ENCODE peak calls at places on chromosomes 5 and 9, in eight cellular contexts. W is CD4-positive, alpha-beta memory T cell; E is left ventricle myocardium inferior; I is pancreas; U is skeletal muscle cell; G is HCT116; P is MM.1S; R is CD8-positive, alpha-beta memory T cell. M is an unnamed sample.

GRCh38 chr5:69519285-69519684 is 26.7 kb downstream of the OCLN start:
- DNase-seq in W (no peak), E (no peak), I (no peak), U (no peak), G (no peak), P (no peak), R (no peak), M (no peak)

GRCh38 chr9:27117489-27118135 is 8.6 kb downstream of the TEK start:
- DNase-seq in W (no peak), E (peak), I (no peak), U (peak), G (no peak), P (no peak), R (no peak), M (peak)

GRCh38 chr5:32311404-32312193 is 1.1 kb downstream of the MTMR12 start:
- DNase-seq in W (no peak), E (no peak), I (no peak), U (no peak), G (no peak), P (no peak), R (no peak), M (no peak)

GRCh38 chr9:113962391-113962790 is 86.3 kb downstream of the ZNF618 start:
- DNase-seq in W (no peak), E (no peak), I (no peak), U (no peak), G (no peak), P (no peak), R (no peak), M (no peak)

GRCh38 chr5:133968057-133968993 is at the start of gene C5orf15:
- DNase-seq in W (peak), E (peak), I (peak), U (peak), G (peak), P (peak), R (peak), M (peak)

GRCh38 chr9:121807918-121808278 is 156.5 kb downstream of the DAB2IP start:
- DNase-seq in W (no peak), E (no peak), I (no peak), U (no peak), G (no peak), P (no peak), R (no peak), M (no peak)

GRCh38 chr5:139869042-139869790 is 73.6 kb downstream of the PSD2 start:
- DNase-seq in W (no peak), E (no peak), I (no peak), U (no peak), G (no peak), P (no peak), R (no peak), M (no peak)

GRCh38 chr5:90866333-90866732 is 307.7 kb downstream of the ADGRV1 start:
- DNase-seq in W (peak), E (no peak), I (no peak), U (no peak), G (peak), P (no peak), R (no peak), M (no peak)

GRCh38 chr5:91941590-91941989 is 558.5 kb upstream of the ARRDC3 start:
- DNase-seq in W (no peak), E (no peak), I (no peak), U (no peak), G (no peak), P (no peak), R (no peak), M (no peak)

GRCh38 chr5:140011297-140011802 is 31.7 kb downstream of the NRG2 start:
- DNase-seq in W (no peak), E (peak), I (peak), U (no peak), G (no peak), P (peak), R (no peak), M (no peak)

GRCh38 chr5:173301695-173302545 is 26.3 kb downstream of the STC2 start:
- DNase-seq in W (no peak), E (no peak), I (no peak), U (no peak), G (no peak), P (no peak), R (no peak), M (no peak)

GRCh38 chr9:124708633-124709032 is 62.5 kb downstream of the NR6A1 start:
- DNase-seq in W (no peak), E (no peak), I (no peak), U (no peak), G (no peak), P (no peak), R (no peak), M (no peak)

GRCh38 chr5:180647941-180648500 is 1.4 kb downstream of the FLT4 start:
- DNase-seq in W (no peak), E (peak), I (no peak), U (no peak), G (no peak), P (no peak), R (no peak), M (no peak)

GRCh38 chr9:3980771-3981170 is 319.1 kb downstream of the GLIS3 start:
- DNase-seq in W (no peak), E (no peak), I (no peak), U (peak), G (no peak), P (no peak), R (no peak), M (no peak)

GRCh38 chr5:107389130-107389553 is 281.6 kb downstream of the EFNA5 start:
- DNase-seq in W (peak), E (no peak), I (peak), U (no peak), G (no peak), P (peak), R (no peak), M (no peak)

GRCh38 chr5:173672891-173673290 is 56.4 kb upstream of the BOD1 start:
- DNase-seq in W (no peak), E (no peak), I (no peak), U (no peak), G (no peak), P (no peak), R (no peak), M (no peak)

GRCh38 chr5:17813214-17813613 is 179.0 kb downstream of the TAF11L14 start:
- DNase-seq in W (no peak), E (no peak), I (no peak), U (no peak), G (no peak), P (no peak), R (no peak), M (no peak)

GRCh38 chr9:2701070-2701469 is 16.2 kb upstream of the KCNV2 start:
- DNase-seq in W (no peak), E (no peak), I (no peak), U (no peak), G (no peak), P (no peak), R (no peak), M (no peak)

GRCh38 chr5:10839118-10839517 is 78.1 kb upstream of the DAP start:
- DNase-seq in W (no peak), E (no peak), I (peak), U (no peak), G (no peak), P (no peak), R (no peak), M (no peak)

GRCh38 chr5:10839916-10840599 is 79.0 kb upstream of the DAP start:
- DNase-seq in W (no peak), E (no peak), I (no peak), U (no peak), G (no peak), P (no peak), R (no peak), M (no peak)

GRCh38 chr5:10844016-10844415 is 83.0 kb upstream of the DAP start:
- DNase-seq in W (no peak), E (no peak), I (no peak), U (no peak), G (no peak), P (no peak), R (no peak), M (no peak)

GRCh38 chr5:10838038-10838437 is 77.0 kb upstream of the DAP start:
- DNase-seq in W (no peak), E (no peak), I (no peak), U (no peak), G (no peak), P (no peak), R (no peak), M (no peak)

DNA sequence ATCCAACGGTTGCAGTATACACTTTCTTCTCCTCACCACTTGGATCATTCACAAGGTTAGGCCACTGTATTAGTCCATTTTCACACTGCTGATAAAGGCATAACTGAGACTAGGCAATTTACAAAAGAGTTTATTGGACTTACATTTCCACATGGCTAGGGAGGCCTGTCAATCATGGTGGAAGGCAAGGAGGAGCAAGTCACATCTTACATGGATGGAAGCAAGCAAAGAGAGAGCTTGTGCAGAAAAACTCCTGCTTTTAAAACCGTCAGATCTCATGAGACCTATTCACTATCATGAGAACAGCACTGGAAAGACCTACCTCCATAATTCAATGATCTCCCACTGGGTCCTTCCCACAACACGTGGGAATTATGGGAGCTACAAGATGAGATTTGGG is 81.8 kb upstream of the DAP start:
- DNase-seq in W (no peak), E (no peak), I (no peak), U (no peak), G (no peak), P (no peak), R (no peak), M (no peak)
- H3K4me3 ChIP-seq in W (no peak), E (no peak), I (no peak), U (no peak), G (no peak), P (no peak), R (no peak), M (no peak)

DNA sequence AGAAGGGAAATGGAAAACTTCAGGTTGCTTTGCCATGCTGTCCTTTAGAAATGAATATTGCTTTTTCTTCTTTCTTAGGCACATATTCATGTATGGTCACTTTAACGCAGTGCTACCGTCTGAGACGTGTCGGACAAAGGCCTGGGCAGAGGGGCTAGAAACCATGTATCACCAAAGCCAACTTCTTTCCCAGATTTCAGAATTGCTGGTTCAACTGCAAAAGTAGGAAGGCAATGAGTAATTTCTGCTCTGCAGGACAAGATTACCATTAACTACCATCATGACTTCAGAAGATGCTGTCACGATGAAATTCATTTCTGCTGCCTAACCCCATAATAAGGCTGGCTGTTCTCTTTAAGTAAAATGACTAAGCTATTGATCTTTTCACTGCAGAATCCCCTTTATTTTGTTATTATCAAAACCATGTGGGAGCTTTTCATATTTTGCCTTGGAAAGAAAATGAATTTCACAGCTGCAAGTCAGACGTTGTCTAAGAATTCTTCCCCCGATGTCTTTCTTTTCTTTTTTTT is 306.6 kb downstream of the PDE4D start:
- DNase-seq in W (no peak), E (no peak), I (no peak), U (no peak), G (no peak), P (no peak), R (no peak), M (no peak)
- H3K4me3 ChIP-seq in W (no peak), E (peak), I (no peak), U (peak), G (no peak), P (no peak), R (no peak), M (no peak)

DNA sequence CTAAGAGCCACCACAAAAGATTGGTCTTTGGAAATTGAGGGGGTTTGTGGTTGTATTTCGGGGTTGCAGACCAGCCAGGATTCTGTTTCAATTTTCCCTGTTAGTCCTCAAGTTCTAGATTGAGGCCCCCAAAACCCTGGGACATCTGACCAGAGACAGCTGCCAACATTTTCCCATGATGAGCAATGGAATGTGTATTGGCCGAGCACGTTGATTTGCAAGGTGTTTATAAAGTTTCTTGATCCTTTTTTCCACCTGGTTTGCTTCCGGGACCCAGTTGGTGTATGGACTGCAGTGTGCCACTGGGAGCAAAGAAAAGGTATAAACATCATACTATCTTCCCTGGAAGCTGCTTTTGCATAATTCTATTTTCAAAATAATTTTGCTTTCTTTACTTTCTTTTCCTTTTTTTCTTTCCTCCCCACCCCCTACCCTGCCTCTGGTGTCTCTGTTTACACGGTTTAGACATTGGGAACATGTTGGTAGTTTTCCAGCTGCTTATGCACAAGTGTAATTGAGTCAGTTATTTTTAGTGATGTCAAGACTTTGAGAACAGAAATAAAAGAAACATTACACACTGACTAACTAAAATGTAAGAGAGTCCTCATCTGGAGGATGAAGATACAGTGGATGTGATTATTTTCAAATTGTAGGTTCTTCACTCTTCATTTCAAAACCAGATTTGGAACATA is 154.7 kb upstream of the ZNF462 start:
- DNase-seq in W (no peak), E (no peak), I (no peak), U (no peak), G (no peak), P (no peak), R (no peak), M (no peak)
- H3K4me3 ChIP-seq in W (no peak), E (peak), I (no peak), U (no peak), G (no peak), P (no peak), R (no peak), M (no peak)

GRCh38 chr5:39202594-39203290 is 16.6 kb downstream of the FYB1 start:
- DNase-seq in W (peak), E (no peak), I (no peak), U (no peak), G (no peak), P (no peak), R (no peak), M (no peak)
- H3K4me3 ChIP-seq in W (peak), E (no peak), I (no peak), U (no peak), G (no peak), P (no peak), R (peak), M (peak)

DNA sequence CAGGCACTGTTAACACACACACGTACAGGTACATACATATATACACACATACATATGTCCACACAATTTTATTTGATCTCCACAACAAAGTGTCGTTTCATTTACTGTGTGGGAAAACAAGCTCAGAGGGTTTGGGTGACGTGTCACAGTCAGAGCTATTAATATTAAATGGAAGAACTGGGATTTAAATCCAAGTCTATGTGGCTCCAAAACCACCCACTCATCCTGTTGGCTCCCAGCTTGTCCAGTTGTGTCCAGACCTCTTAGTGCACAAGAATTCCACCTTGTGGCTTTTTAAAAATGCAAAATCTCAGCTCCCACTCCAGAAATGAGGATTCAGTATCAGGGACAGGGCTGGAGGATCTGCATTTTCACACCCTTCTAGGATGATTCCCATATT is 52.3 kb upstream of the PTPDC1 start:
- DNase-seq in W (no peak), E (no peak), I (no peak), U (no peak), G (no peak), P (no peak), R (no peak), M (no peak)
- H3K4me3 ChIP-seq in W (no peak), E (peak), I (peak), U (peak), G (no peak), P (no peak), R (no peak), M (no peak)

DNA sequence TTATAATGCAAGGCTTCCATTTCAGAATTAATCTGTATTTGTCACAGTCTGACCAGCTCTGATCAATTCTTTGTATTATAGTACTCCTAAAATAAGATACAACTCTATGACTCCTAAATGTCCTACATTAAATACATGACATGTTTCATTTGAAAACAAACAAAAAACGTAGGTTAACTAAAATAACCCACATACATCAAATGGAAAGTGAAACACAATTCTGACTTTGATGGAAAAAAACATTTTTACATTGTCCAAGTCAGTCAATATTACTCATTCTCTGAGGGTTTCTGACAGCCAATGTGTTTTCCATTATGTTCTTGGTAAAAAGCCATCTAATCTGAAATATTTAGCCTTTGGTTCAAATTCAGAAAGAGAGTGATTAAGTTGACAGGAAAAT is 8.7 kb downstream of the HMGCS1 start:
- DNase-seq in W (peak), E (no peak), I (no peak), U (no peak), G (no peak), P (peak), R (no peak), M (no peak)
- H3K4me3 ChIP-seq in W (no peak), E (no peak), I (no peak), U (no peak), G (no peak), P (no peak), R (no peak), M (no peak)

GRCh38 chr5:141760193-141760592 is 78.2 kb upstream of the ARAP3 start:
- DNase-seq in W (no peak), E (no peak), I (no peak), U (no peak), G (no peak), P (no peak), R (no peak), M (no peak)

GRCh38 chr5:141756196-141756595 is 74.2 kb upstream of the ARAP3 start:
- DNase-seq in W (no peak), E (no peak), I (no peak), U (no peak), G (no peak), P (no peak), R (no peak), M (no peak)

GRCh38 chr5:141760753-141761152 is 78.7 kb upstream of the ARAP3 start:
- DNase-seq in W (no peak), E (no peak), I (no peak), U (no peak), G (no peak), P (no peak), R (no peak), M (no peak)

GRCh38 chr5:141757402-141757801 is 75.4 kb upstream of the ARAP3 start:
- DNase-seq in W (no peak), E (no peak), I (no peak), U (no peak), G (peak), P (no peak), R (no peak), M (no peak)

GRCh38 chr5:141758316-141758965 is 76.4 kb upstream of the ARAP3 start:
- DNase-seq in W (no peak), E (no peak), I (no peak), U (no peak), G (no peak), P (no peak), R (no peak), M (no peak)
- H3K4me3 ChIP-seq in W (no peak), E (no peak), I (no peak), U (no peak), G (no peak), P (no peak), R (no peak), M (no peak)

GRCh38 chr5:76427481-76428140 is 24.5 kb downstream of the IQGAP2 start:
- DNase-seq in W (no peak), E (no peak), I (no peak), U (no peak), G (no peak), P (no peak), R (no peak), M (no peak)
- H3K4me3 ChIP-seq in W (no peak), E (no peak), I (no peak), U (no peak), G (no peak), P (no peak), R (no peak), M (no peak)

M was measured in Peyer's patch.